ENCODE peak calls at places on chromosomes 2 and 18, in six cellular contexts. One of them, this sample, is unnamed.

GRCh38 chr2:12980817-12981216 is 264.1 kb downstream of the TRIB2 start:
- DNase-seq in HFFc6: no peak
- DNase-seq in Peyer's patch: no peak
- DNase-seq in epithelial cell of esophagus: peak; percentile 51
- DNase-seq in ovary: no peak
- DNase-seq in T1000: no peak
- DNase-seq in this sample: no peak

GRCh38 chr2:226796012-226796839 is 3.4 kb downstream of the IRS1 start:
- DNase-seq in ovary: peak; percentile 41
- DNase-seq in HFFc6: no peak
- DNase-seq in epithelial cell of esophagus: peak; percentile 17
- DNase-seq in T1000: no peak
- DNase-seq in Peyer's patch: no peak
- DNase-seq in this sample: no peak

GRCh38 chr18:79611040-79611681 is 68.4 kb upstream of the CTDP1 start:
- DNase-seq in ovary: peak; percentile 48
- DNase-seq in T1000: no peak
- DNase-seq in epithelial cell of esophagus: peak; percentile 55
- DNase-seq in Peyer's patch: no peak
- DNase-seq in HFFc6: no peak
- DNase-seq in this sample: peak; percentile 3

GRCh38 chr2:239555566-239555895 is 154.7 kb upstream of the HDAC4 start:
- DNase-seq in T1000: no peak
- DNase-seq in HFFc6: no peak
- DNase-seq in Peyer's patch: no peak
- DNase-seq in ovary: no peak
- DNase-seq in epithelial cell of esophagus: no peak
- DNase-seq in this sample: no peak

GRCh38 chr18:8367217-8367988 is 241.8 kb upstream of the RAB12 start:
- DNase-seq in HFFc6: no peak
- DNase-seq in Peyer's patch: no peak
- DNase-seq in epithelial cell of esophagus: peak; percentile 30
- DNase-seq in ovary: peak; percentile 55
- DNase-seq in T1000: no peak
- DNase-seq in this sample: peak; percentile 35

GRCh38 chr2:157899125-157899839 is 23.2 kb upstream of the ACVR1 start:
- DNase-seq in Peyer's patch: no peak
- DNase-seq in ovary: no peak
- DNase-seq in epithelial cell of esophagus: no peak
- DNase-seq in T1000: no peak
- DNase-seq in HFFc6: no peak
- DNase-seq in this sample: no peak

GRCh38 chr2:20573611-20574422 is 77.1 kb downstream of the HS1BP3 start:
- DNase-seq in epithelial cell of esophagus: no peak
- DNase-seq in Peyer's patch: no peak
- DNase-seq in HFFc6: peak; percentile 29
- DNase-seq in ovary: peak; percentile 73
- DNase-seq in T1000: no peak
- DNase-seq in this sample: no peak

GRCh38 chr18:3510024-3510423 is 60.1 kb downstream of the TGIF1 start:
- DNase-seq in HFFc6: no peak
- DNase-seq in Peyer's patch: no peak
- DNase-seq in T1000: no peak
- DNase-seq in epithelial cell of esophagus: no peak
- DNase-seq in ovary: no peak
- DNase-seq in this sample: no peak

GRCh38 chr2:64311191-64311910 is 142.6 kb upstream of the LGALSL start:
- DNase-seq in Peyer's patch: no peak
- DNase-seq in ovary: no peak
- DNase-seq in T1000: no peak
- DNase-seq in epithelial cell of esophagus: peak; percentile 83
- DNase-seq in HFFc6: no peak
- DNase-seq in this sample: no peak

GRCh38 chr2:39411186-39411944 is 25.7 kb downstream of the MAP4K3 start:
- DNase-seq in ovary: no peak
- DNase-seq in HFFc6: peak; percentile 89
- DNase-seq in T1000: no peak
- DNase-seq in Peyer's patch: no peak
- DNase-seq in epithelial cell of esophagus: peak; percentile 86
- DNase-seq in this sample: no peak

GRCh38 chr2:214497489-214497888 is 86.6 kb downstream of the VWC2L start:
- DNase-seq in Peyer's patch: no peak
- DNase-seq in HFFc6: no peak
- DNase-seq in ovary: no peak
- DNase-seq in T1000: no peak
- DNase-seq in epithelial cell of esophagus: no peak
- DNase-seq in this sample: no peak

GRCh38 chr2:23029111-23029510 is 355.9 kb upstream of the KLHL29 start:
- DNase-seq in Peyer's patch: no peak
- DNase-seq in T1000: no peak
- DNase-seq in ovary: no peak
- DNase-seq in HFFc6: no peak
- DNase-seq in epithelial cell of esophagus: no peak
- DNase-seq in this sample: no peak

GRCh38 chr2:236691799-236692167 is 122.2 kb downstream of the ACKR3 start:
- DNase-seq in T1000: peak; percentile 62
- DNase-seq in ovary: no peak
- DNase-seq in Peyer's patch: no peak
- DNase-seq in epithelial cell of esophagus: peak; percentile 92
- DNase-seq in HFFc6: no peak
- DNase-seq in this sample: no peak